ENCODE peak calls at places on chromosomes 2 and 18, in six cellular contexts. Z is astrocyte of the spinal cord, X is brain microvascular endothelial cell, M is lower leg skin, B is skeletal muscle cell, U is fibroblast of the aortic adventitia. T is an unnamed sample.

GRCh38 chr2:38505779-38506178 is 96.9 kb downstream of the HNRNPLL start:
- DNase-seq in Z (peak), X (peak), M (peak), B (no peak), U (peak), T (peak)

GRCh38 chr2:196767101-196767500 is 32.4 kb downstream of the GTF3C3 start:
- DNase-seq in Z (no peak), X (no peak), M (no peak), B (no peak), U (no peak), T (no peak)

GRCh38 chr2:136116111-136116812 is 1.7 kb downstream of the CXCR4 start:
- DNase-seq in Z (no peak), X (no peak), M (no peak), B (no peak), U (no peak), T (no peak)

GRCh38 chr2:75065402-75066008 is 107.1 kb downstream of the POLE4 start:
- DNase-seq in Z (no peak), X (no peak), M (no peak), B (no peak), U (peak), T (no peak)

GRCh38 chr18:267380-267687 is 513 bp downstream of the THOC1 start:
- DNase-seq in Z (no peak), X (peak), M (no peak), B (no peak), U (peak), T (no peak)

GRCh38 chr18:58213445-58213844 is 169.4 kb downstream of the NEDD4L start:
- DNase-seq in Z (peak), X (peak), M (no peak), B (peak), U (peak), T (peak)

GRCh38 chr2:42905341-42906114 is 113.1 kb upstream of the HAAO start:
- DNase-seq in Z (peak), X (no peak), M (no peak), B (no peak), U (peak), T (peak)

GRCh38 chr2:70111752-70112591 is 24.7 kb downstream of the PCBP1 start:
- DNase-seq in Z (peak), X (peak), M (no peak), B (no peak), U (peak), T (peak)

GRCh38 chr2:70362661-70363060 is 60.8 kb upstream of the FAM136A start:
- DNase-seq in Z (no peak), X (no peak), M (no peak), B (no peak), U (no peak), T (no peak)

DNA sequence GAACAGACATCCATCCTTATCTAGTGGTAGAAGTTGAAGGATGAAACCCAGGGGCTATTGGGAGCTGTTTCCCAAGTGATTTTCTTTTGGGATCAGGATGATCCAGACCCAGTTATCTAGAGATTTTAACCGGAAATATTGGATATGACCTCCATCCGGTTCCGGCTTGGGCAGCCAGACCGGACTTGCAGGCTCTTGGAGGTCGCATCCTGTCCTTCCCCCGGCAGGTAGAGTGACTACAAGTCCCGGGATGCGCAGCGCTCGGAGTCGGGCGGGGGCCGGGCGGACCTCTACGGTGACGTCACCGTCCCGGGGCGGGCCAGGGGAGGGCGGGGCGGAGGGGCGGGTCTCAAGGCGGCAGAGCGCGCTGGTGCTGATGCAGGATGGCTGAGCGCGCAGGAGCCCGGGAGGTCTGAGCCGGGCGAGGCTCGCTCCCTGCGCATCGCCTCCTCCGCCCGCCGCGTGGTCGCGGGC is at the start of gene KIF5C:
- DNase-seq in Z (peak), X (peak), M (peak), B (peak), U (peak), T (peak)
- H3K4me3 ChIP-seq in Z (peak), X (peak), M (no peak), B (peak), U (peak), T (no peak)

GRCh38 chr2:176637134-176637496 is 367.9 kb downstream of the MTX2 start:
- DNase-seq in Z (no peak), X (no peak), M (no peak), B (no peak), U (no peak), T (no peak)
- H3K4me3 ChIP-seq in Z (peak), X (peak), M (peak), B (peak), U (peak), T (peak)

DNA sequence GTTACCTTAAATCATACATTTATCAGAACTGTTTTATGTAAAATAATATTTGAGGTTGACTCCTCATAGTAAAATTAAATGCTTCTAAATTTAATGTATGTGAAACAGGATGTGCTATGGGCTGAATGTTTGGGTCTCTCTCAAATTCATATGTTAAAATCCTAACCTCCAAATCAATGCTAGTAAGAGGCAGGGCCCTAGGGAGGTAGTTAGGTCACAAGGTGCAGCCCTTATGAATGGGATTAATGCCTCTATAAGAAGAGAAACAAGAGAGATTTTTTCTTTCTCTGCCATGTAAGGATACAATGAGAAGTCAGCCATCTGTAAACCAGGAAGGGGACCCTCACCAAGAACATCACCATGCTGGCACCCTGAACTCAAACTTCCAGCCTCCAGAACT is 67.2 kb upstream of the ETAA1 start:
- DNase-seq in Z (no peak), X (no peak), M (no peak), B (no peak), U (no peak), T (no peak)
- H3K4me3 ChIP-seq in Z (no peak), X (no peak), M (no peak), B (no peak), U (no peak), T (no peak)

GRCh38 chr18:59697236-59697932 is at the start of gene CCBE1:
- DNase-seq in Z (peak), X (peak), M (peak), B (no peak), U (peak), T (peak)

GRCh38 chr18:59696311-59697235 is 650 bp downstream of the CCBE1 start:
- DNase-seq in Z (peak), X (peak), M (no peak), B (no peak), U (peak), T (peak)

GRCh38 chr18:59694824-59695223 is 2.4 kb downstream of the CCBE1 start:
- DNase-seq in Z (no peak), X (no peak), M (no peak), B (no peak), U (no peak), T (no peak)

GRCh38 chr18:59699061-59699460 is 1.8 kb upstream of the CCBE1 start:
- DNase-seq in Z (no peak), X (no peak), M (no peak), B (no peak), U (no peak), T (no peak)

DNA sequence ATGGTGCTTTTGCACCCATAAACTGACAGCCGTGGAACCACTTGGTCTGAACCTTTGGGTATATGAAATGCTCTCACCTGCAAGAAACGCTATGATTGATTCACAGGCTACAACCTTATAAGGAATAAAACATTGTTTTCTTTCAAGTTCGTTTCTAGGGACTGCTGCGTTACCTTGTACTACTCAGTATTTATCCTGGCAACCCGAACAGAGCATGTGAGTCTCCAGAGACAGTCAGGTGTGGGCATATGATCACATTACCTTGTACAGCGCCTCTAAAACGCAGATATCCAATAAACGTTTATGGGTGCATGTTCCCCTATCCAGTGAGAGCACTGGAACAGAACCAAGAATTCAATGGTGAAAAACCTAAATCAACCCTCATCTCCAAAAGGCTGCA is 1.7 kb downstream of the CCBE1 start:
- DNase-seq in Z (no peak), X (no peak), M (no peak), B (no peak), U (no peak), T (no peak)
- H3K4me3 ChIP-seq in Z (peak), X (peak), M (no peak), B (peak), U (peak), T (peak)

DNA sequence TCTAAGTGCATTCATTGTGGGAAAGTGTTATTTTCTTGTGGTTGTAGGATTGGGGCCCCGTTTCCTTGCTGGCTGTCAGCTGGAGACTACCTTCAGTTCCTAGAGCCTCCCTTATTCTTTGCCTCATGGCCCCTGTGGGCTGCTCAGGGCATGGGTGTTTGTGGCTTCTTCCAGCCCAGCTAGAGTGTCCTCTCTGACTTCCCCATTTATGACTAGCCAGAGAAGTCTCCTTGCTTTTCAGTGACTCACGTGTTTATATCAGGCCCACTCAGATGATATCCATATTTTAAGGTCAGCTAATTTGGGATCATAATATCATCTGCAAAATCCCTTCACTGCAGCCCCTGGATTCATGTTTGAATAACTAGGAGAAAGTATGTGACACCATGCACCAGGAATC is 62.8 kb downstream of the DTNA start:
- DNase-seq in Z (peak), X (peak), M (no peak), B (no peak), U (peak), T (peak)
- H3K4me3 ChIP-seq in Z (no peak), X (no peak), M (no peak), B (no peak), U (no peak), T (no peak)

GRCh38 chr2:6214471-6214870 is 522.3 kb downstream of the SOX11 start:
- DNase-seq in Z (no peak), X (no peak), M (no peak), B (no peak), U (no peak), T (no peak)

GRCh38 chr2:6215053-6215452 is 522.9 kb downstream of the SOX11 start:
- DNase-seq in Z (no peak), X (no peak), M (no peak), B (no peak), U (no peak), T (no peak)

GRCh38 chr2:6212516-6212915 is 520.3 kb downstream of the SOX11 start:
- DNase-seq in Z (no peak), X (no peak), M (no peak), B (no peak), U (no peak), T (no peak)

GRCh38 chr2:6216234-6216633 is 524.0 kb downstream of the SOX11 start:
- DNase-seq in Z (no peak), X (no peak), M (no peak), B (no peak), U (no peak), T (no peak)

GRCh38 chr2:6213056-6213780 is 521.0 kb downstream of the SOX11 start:
- DNase-seq in Z (no peak), X (no peak), M (no peak), B (no peak), U (no peak), T (no peak)
- H3K4me3 ChIP-seq in Z (no peak), X (no peak), M (no peak), B (no peak), U (no peak), T (no peak)

DNA sequence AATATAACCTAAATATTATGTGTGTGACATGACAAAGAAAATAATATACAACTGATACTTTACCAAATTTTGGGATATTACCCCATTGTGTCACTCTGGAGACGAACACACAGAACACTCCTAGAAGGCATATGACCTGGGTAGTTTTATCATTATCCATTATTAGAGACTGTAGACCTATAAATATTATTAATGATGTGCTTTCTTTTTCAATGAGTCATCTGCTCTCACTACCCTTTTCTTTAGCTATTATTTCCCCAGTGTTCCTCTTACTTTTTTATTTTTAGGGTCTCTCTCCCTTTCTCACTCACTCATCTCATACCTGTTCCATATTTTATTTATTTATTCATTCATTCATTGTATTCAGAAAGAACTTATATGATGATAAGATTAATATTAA is 143.3 kb upstream of the ITGA4 start:
- DNase-seq in Z (no peak), X (no peak), M (no peak), B (no peak), U (no peak), T (no peak)
- H3K4me3 ChIP-seq in Z (no peak), X (no peak), M (no peak), B (no peak), U (no peak), T (no peak)

GRCh38 chr18:3265564-3266033 is 3.7 kb downstream of the MYL12B start:
- DNase-seq in Z (no peak), X (no peak), M (no peak), B (no peak), U (peak), T (peak)
- H3K4me3 ChIP-seq in Z (no peak), X (no peak), M (no peak), B (no peak), U (no peak), T (no peak)

GRCh38 chr18:45253973-45254372 is 361.3 kb upstream of the SLC14A2 start:
- DNase-seq in Z (no peak), X (no peak), M (no peak), B (no peak), U (no peak), T (no peak)
- H3K4me3 ChIP-seq in Z (no peak), X (no peak), M (no peak), B (no peak), U (no peak), T (no peak)

GRCh38 chr2:68742638-68743037 is 8.0 kb downstream of the ARHGAP25 start:
- DNase-seq in Z (no peak), X (no peak), M (no peak), B (no peak), U (no peak), T (no peak)
- H3K4me3 ChIP-seq in Z (no peak), X (no peak), M (no peak), B (no peak), U (no peak), T (no peak)

T was measured in fibroblast of villous mesenchyme.